ENCODE peak calls at places on chromosomes 7 and 10, in eight cellular contexts. I is NCI-H524; O is amniotic stem cell; P is stimulated activated CD4-positive, alpha-beta T cell treated with anti-CD3 and anti-CD28 coated beads, Interleukin-2, amount 100 ng/mL, for 48 hours; R is HT1080; V is A549; Q is heart left ventricle; N is ACHN. B is an unnamed sample.
A peak's percentile ranks its signal among the peaks of the same experiment; 100 is the strongest.

GRCh38 chr7:134645935-134646334 is 718 bp upstream of the BPGM start:
- DNase-seq in V (no peak), P (no peak), Q (no peak), N (peak; percentile 48), I (no peak), R (peak; percentile 8), O (no peak), B (no peak)

GRCh38 chr7:116782177-116782711 is 80.1 kb upstream of the CAPZA2 start:
- DNase-seq in N (no peak), O (no peak), V (no peak), P (no peak), R (no peak), I (no peak), Q (no peak), B (no peak)

GRCh38 chr10:104445359-104445758 is 91.7 kb downstream of the CFAP58 start:
- DNase-seq in R (peak; percentile 95), P (no peak), Q (no peak), I (no peak), V (no peak), N (peak; percentile 78), O (peak; percentile 37), B (no peak)

GRCh38 chr7:11212816-11213215 is 239.1 kb downstream of the PHF14 start:
- DNase-seq in N (no peak), Q (no peak), P (no peak), O (no peak), V (peak; percentile 21), R (no peak), I (no peak), B (no peak)

GRCh38 chr7:95357623-95358022 is 33.3 kb upstream of the PON1 start:
- DNase-seq in N (no peak), O (no peak), I (no peak), V (no peak), P (no peak), Q (no peak), R (no peak), B (no peak)

GRCh38 chr7:118867860-118868259 is 643.4 kb downstream of the ANKRD7 start:
- DNase-seq in N (no peak), I (no peak), Q (no peak), V (no peak), O (no peak), R (no peak), P (no peak), B (no peak)

GRCh38 chr7:132115758-132116157 is 460.5 kb downstream of the PLXNA4 start:
- DNase-seq in O (no peak), P (no peak), Q (no peak), N (no peak), R (no peak), V (no peak), I (no peak), B (no peak)

GRCh38 chr10:28996947-28997551 is 291.8 kb upstream of the LYZL1 start:
- DNase-seq in I (no peak), N (no peak), R (no peak), O (no peak), P (no peak), V (no peak), Q (no peak), B (no peak)

GRCh38 chr10:90378524-90379076 is 479.2 kb downstream of the HTR7 start:
- DNase-seq in N (no peak), P (no peak), R (peak; percentile 37), Q (no peak), O (peak; percentile 52), I (no peak), V (no peak), B (no peak)

GRCh38 chr10:29141761-29142160 is 147.1 kb upstream of the LYZL1 start:
- DNase-seq in I (no peak), Q (no peak), O (no peak), R (peak; percentile 18), V (peak; percentile 64), P (no peak), N (peak; percentile 27), B (no peak)

GRCh38 chr7:30412810-30413504 is 65.6 kb downstream of the NOD1 start:
- DNase-seq in I (peak; percentile 3), O (peak; percentile 81), N (peak; percentile 91), Q (no peak), P (no peak), R (peak; percentile 78), V (peak; percentile 85), B (peak; percentile 63)

GRCh38 chr7:25989140-25989705 is 162.8 kb upstream of the NFE2L3 start:
- DNase-seq in N (no peak), P (no peak), V (no peak), R (no peak), O (no peak), Q (no peak), I (no peak), B (no peak)

GRCh38 chr7:105830405-105831218 is 45.8 kb downstream of the ATXN7L1 start:
- DNase-seq in V (peak; percentile 91), Q (no peak), N (peak; percentile 95), R (peak; percentile 99), O (peak; percentile 79), P (no peak), I (no peak), B (no peak)

GRCh38 chr10:58712136-58712535 is 199.5 kb downstream of the BICC1 start:
- DNase-seq in R (no peak), Q (no peak), O (no peak), P (no peak), V (no peak), N (no peak), I (no peak), B (no peak)

GRCh38 chr7:35424869-35425495 is 171.1 kb upstream of the TBX20 start:
- DNase-seq in R (peak; percentile 57), N (peak; percentile 75), O (no peak), I (peak; percentile 29), P (peak; percentile 47), V (peak; percentile 61), Q (peak; percentile 55), B (peak; percentile 80)

GRCh38 chr10:12834721-12835120 is 166.8 kb downstream of the CCDC3 start:
- DNase-seq in I (no peak), N (no peak), R (no peak), Q (no peak), O (no peak), V (no peak), P (no peak), B (no peak)

GRCh38 chr7:141161959-141162547 is 88.2 kb downstream of the TMEM178B start:
- DNase-seq in V (no peak), P (no peak), O (no peak), I (no peak), R (no peak), Q (no peak), N (peak; percentile 22), B (no peak)

GRCh38 chr10:535953-536352 is 153.5 kb downstream of the DIP2C start:
- DNase-seq in P (no peak), V (no peak), O (no peak), I (no peak), N (no peak), Q (no peak), R (no peak), B (no peak)

GRCh38 chr7:158805937-158806336 is 23.4 kb downstream of the ESYT2 start:
- DNase-seq in N (peak; percentile 68), O (no peak), R (no peak), Q (no peak), V (peak; percentile 45), I (no peak), P (no peak), B (no peak)

GRCh38 chr7:2499719-2500430 is 19.7 kb upstream of the LFNG start:
- DNase-seq in Q (no peak), V (no peak), R (no peak), N (no peak), P (no peak), I (no peak), O (no peak), B (no peak)

GRCh38 chr7:102004229-102004628 is 186.8 kb downstream of the CUX1 start:
- DNase-seq in I (no peak), N (no peak), P (no peak), V (no peak), Q (no peak), O (no peak), R (no peak), B (no peak)

GRCh38 chr10:104052351-104052885 is 33.3 kb downstream of the COL17A1 start:
- DNase-seq in N (no peak), O (no peak), V (peak; percentile 40), P (no peak), Q (no peak), R (no peak), I (no peak), B (no peak)

GRCh38 chr7:137073571-137074325 is 205.3 kb downstream of the CHRM2 start:
- DNase-seq in N (no peak), R (no peak), I (no peak), V (no peak), O (no peak), Q (no peak), P (no peak), B (no peak)

GRCh38 chr7:47777531-47778152 is 170.6 kb downstream of the PKD1L1 start:
- DNase-seq in N (no peak), R (no peak), V (no peak), I (no peak), Q (no peak), O (no peak), P (no peak), B (no peak)

GRCh38 chr10:24703700-24704099 is 20.0 kb downstream of the ARHGAP21 start:
- DNase-seq in N (no peak), I (no peak), V (no peak), P (no peak), Q (no peak), O (no peak), R (no peak), B (no peak)

GRCh38 chr10:120981601-120982381 is 130.6 kb downstream of the WDR11 start:
- DNase-seq in Q (no peak), I (no peak), O (no peak), P (no peak), R (no peak), N (no peak), V (no peak), B (no peak)

GRCh38 chr7:30005511-30005910 is 15.9 kb upstream of the SCRN1 start:
- DNase-seq in O (no peak), Q (no peak), V (no peak), N (no peak), I (no peak), R (no peak), P (no peak), B (no peak)

GRCh38 chr7:37448057-37448636 is 517 bp downstream of the ELMO1 start:
- DNase-seq in V (no peak), P (no peak), O (no peak), N (no peak), Q (peak; percentile 51), I (no peak), R (no peak), B (no peak)